ENCODE peak calls at places on chromosomes 11 and 22, in seven cellular contexts. P is NCI-H774, G is lower lobe of right lung, H is fibroblast of pulmonary artery, K is sciatic nerve, F is PC-9, T is head of caudate nucleus. N is an unnamed sample.

GRCh38 chr11:118705796-118706545 is 26.5 kb upstream of the TREH start:
- DNase-seq in P (no peak), G (no peak), H (no peak), K (no peak), F (no peak), T (peak), N (no peak)

GRCh38 chr11:11988099-11988651 is 20.3 kb downstream of the DKK3 start:
- DNase-seq in P (no peak), G (no peak), H (peak), K (no peak), F (no peak), T (no peak), N (no peak)

GRCh38 chr22:26170795-26171194 is 1.5 kb downstream of the SEZ6L start:
- DNase-seq in P (no peak), G (no peak), H (no peak), K (no peak), F (no peak), T (peak), N (no peak)

GRCh38 chr11:119447664-119448242 is 24.8 kb upstream of the THY1 start:
- DNase-seq in P (no peak), G (no peak), H (no peak), K (no peak), F (no peak), T (peak), N (no peak)

GRCh38 chr11:65718964-65719492 is 1.6 kb downstream of the RNASEH2C start:
- DNase-seq in P (no peak), G (no peak), H (peak), K (no peak), F (no peak), T (no peak), N (no peak)

GRCh38 chr22:44311855-44312170 is 938 bp downstream of the SHISAL1 start:
- DNase-seq in P (no peak), G (no peak), H (peak), K (no peak), F (no peak), T (no peak), N (no peak)

GRCh38 chr11:30861506-30861905 is 275.4 kb upstream of the MPPED2 start:
- DNase-seq in P (no peak), G (no peak), H (no peak), K (no peak), F (no peak), T (no peak), N (no peak)

GRCh38 chr11:96714689-96715088 is 324.9 kb downstream of the JRKL start:
- DNase-seq in P (no peak), G (no peak), H (no peak), K (no peak), F (no peak), T (no peak), N (no peak)

GRCh38 chr11:111391328-111392124 is 12.5 kb upstream of the POU2AF1 start:
- DNase-seq in P (no peak), G (no peak), H (no peak), K (no peak), F (no peak), T (no peak), N (no peak)

GRCh38 chr11:118241191-118242098 is 10.7 kb downstream of the MPZL3 start:
- DNase-seq in P (no peak), G (peak), H (peak), K (no peak), F (peak), T (peak), N (peak)

GRCh38 chr11:16393335-16393734 is 37.0 kb upstream of the SOX6 start:
- DNase-seq in P (no peak), G (no peak), H (no peak), K (no peak), F (no peak), T (no peak), N (no peak)

GRCh38 chr11:83760942-83761341 is 474.8 kb upstream of the CCDC90B start:
- DNase-seq in P (no peak), G (no peak), H (no peak), K (no peak), F (no peak), T (no peak), N (no peak)

GRCh38 chr11:132115454-132115853 is 745.0 kb downstream of the NTM start:
- DNase-seq in P (no peak), G (no peak), H (peak), K (no peak), F (no peak), T (no peak), N (no peak)